ENCODE peak calls at places on chromosomes 5 and 9, in four cellular contexts. One of them, this sample, is unnamed.
A peak's percentile ranks its signal among the peaks of the same experiment; 100 is the strongest.

GRCh38 chr5:164252-164651 is 27.0 kb upstream of the LRRC14B start:
- DNase-seq in K562: peak; percentile 45
- DNase-seq in HepG2: no peak
- DNase-seq in H1: no peak
- DNase-seq in this sample: no peak

GRCh38 chr5:62386824-62387223 is 16.9 kb downstream of the DIMT1 start:
- DNase-seq in K562: no peak
- DNase-seq in HepG2: no peak
- DNase-seq in H1: no peak
- DNase-seq in this sample: no peak

GRCh38 chr5:151492729-151493128 is 45.3 kb downstream of the SLC36A1 start:
- DNase-seq in K562: no peak
- DNase-seq in HepG2: no peak
- DNase-seq in H1: no peak
- DNase-seq in this sample: no peak

GRCh38 chr5:43997647-43998251 is 391.5 kb downstream of the FGF10 start:
- DNase-seq in K562: no peak
- DNase-seq in HepG2: peak; percentile 95
- DNase-seq in H1: no peak
- DNase-seq in this sample: no peak

GRCh38 chr9:127397722-127398647 is 1.0 kb downstream of the SLC2A8 start:
- DNase-seq in K562: peak; percentile 52
- DNase-seq in HepG2: peak; percentile 36
- DNase-seq in H1: no peak
- DNase-seq in this sample: peak; percentile 68

GRCh38 chr9:31519011-31519410 is 865.4 kb upstream of the ACO1 start:
- DNase-seq in K562: no peak
- DNase-seq in HepG2: peak; percentile 5
- DNase-seq in H1: no peak
- DNase-seq in this sample: no peak

GRCh38 chr5:113514263-113514590 is 733 bp downstream of the YTHDC2 start:
- DNase-seq in K562: no peak
- DNase-seq in HepG2: peak; percentile 17
- DNase-seq in H1: no peak
- DNase-seq in this sample: no peak

GRCh38 chr9:98104445-98104881 is 14.6 kb downstream of the TRIM14 start:
- DNase-seq in K562: no peak
- DNase-seq in HepG2: no peak
- DNase-seq in H1: no peak
- DNase-seq in this sample: no peak

GRCh38 chr5:6236858-6237481 is 141.4 kb downstream of the MED10 start:
- DNase-seq in K562: no peak
- DNase-seq in HepG2: no peak
- DNase-seq in H1: no peak
- DNase-seq in this sample: no peak

GRCh38 chr5:132281856-132282614 is 12.2 kb upstream of the SLC22A4 start:
- DNase-seq in K562: no peak
- DNase-seq in HepG2: no peak
- DNase-seq in H1: no peak
- DNase-seq in this sample: no peak

GRCh38 chr5:137734962-137735530 is 843 bp downstream of the KLHL3 start:
- DNase-seq in K562: no peak
- DNase-seq in HepG2: no peak
- DNase-seq in H1: no peak
- DNase-seq in this sample: no peak

GRCh38 chr9:16025627-16026026 is 472.8 kb downstream of the CCDC171 start:
- DNase-seq in K562: no peak
- DNase-seq in HepG2: no peak
- DNase-seq in H1: no peak
- DNase-seq in this sample: no peak

GRCh38 chr5:122846051-122846567 is 696 bp downstream of the SNX24 start:
- DNase-seq in K562: no peak
- DNase-seq in HepG2: peak; percentile 84
- DNase-seq in H1: no peak
- DNase-seq in this sample: no peak

GRCh38 chr5:144100702-144101101 is 69.8 kb downstream of the YIPF5 start:
- DNase-seq in K562: no peak
- DNase-seq in HepG2: no peak
- DNase-seq in H1: no peak
- DNase-seq in this sample: no peak

GRCh38 chr9:108363321-108363720 is 492.5 kb downstream of the ACTL7B start:
- DNase-seq in K562: no peak
- DNase-seq in HepG2: no peak
- DNase-seq in H1: no peak
- DNase-seq in this sample: no peak

GRCh38 chr5:92800360-92800759 is 780.7 kb downstream of the NR2F1-AS1 start:
- DNase-seq in K562: no peak
- DNase-seq in HepG2: no peak
- DNase-seq in H1: no peak
- DNase-seq in this sample: peak; percentile 60

GRCh38 chr5:148780711-148781110 is 45.7 kb upstream of the ADRB2 start:
- DNase-seq in K562: no peak
- DNase-seq in HepG2: no peak
- DNase-seq in H1: no peak
- DNase-seq in this sample: no peak

GRCh38 chr9:13979941-13980318 is 334.0 kb downstream of the NFIB start:
- DNase-seq in K562: no peak
- DNase-seq in HepG2: no peak
- DNase-seq in H1: no peak
- DNase-seq in this sample: no peak

GRCh38 chr5:143564417-143564816 is 160.9 kb upstream of the NR3C1 start:
- DNase-seq in K562: no peak
- DNase-seq in HepG2: no peak
- DNase-seq in H1: no peak
- DNase-seq in this sample: no peak

GRCh38 chr9:69046723-69047122 is 11.2 kb downstream of the FXN start:
- DNase-seq in K562: no peak
- DNase-seq in HepG2: no peak
- DNase-seq in H1: no peak
- DNase-seq in this sample: no peak

GRCh38 chr9:6565312-6565711 is 80.2 kb downstream of the GLDC start:
- DNase-seq in K562: no peak
- DNase-seq in HepG2: no peak
- DNase-seq in H1: no peak
- DNase-seq in this sample: peak; percentile 24

GRCh38 chr9:132645306-132645705 is 24.5 kb downstream of the DDX31 start:
- DNase-seq in K562: no peak
- DNase-seq in HepG2: no peak
- DNase-seq in H1: no peak
- DNase-seq in this sample: no peak

GRCh38 chr5:110179291-110179690 is 489.6 kb downstream of the MAN2A1 start:
- DNase-seq in K562: no peak
- DNase-seq in HepG2: no peak
- DNase-seq in H1: no peak
- DNase-seq in this sample: no peak

GRCh38 chr5:65721775-65722574 is at the start of the genes NLN and SGTB:
- DNase-seq in K562: peak; percentile 94
- DNase-seq in HepG2: peak; percentile 63
- DNase-seq in H1: peak; percentile 46
- DNase-seq in this sample: peak; percentile 88

GRCh38 chr9:109440797-109441287 is 57.3 kb downstream of the PTPN3 start:
- DNase-seq in K562: peak; percentile 78
- DNase-seq in HepG2: peak; percentile 82
- DNase-seq in H1: no peak
- DNase-seq in this sample: peak; percentile 74

GRCh38 chr9:121057821-121058220 is 7.7 kb upstream of the C5 start:
- DNase-seq in K562: no peak
- DNase-seq in HepG2: no peak
- DNase-seq in H1: no peak
- DNase-seq in this sample: peak; percentile 52

GRCh38 chr9:121048618-121049017 is 1.5 kb downstream of the C5 start:
- DNase-seq in K562: no peak
- DNase-seq in HepG2: no peak
- DNase-seq in H1: no peak
- DNase-seq in this sample: no peak

GRCh38 chr9:121050128-121050988 is at the start of gene C5:
- DNase-seq in K562: no peak
- DNase-seq in HepG2: peak; percentile 67
- DNase-seq in H1: no peak
- DNase-seq in this sample: no peak

GRCh38 chr9:121055642-121056143 is 5.6 kb upstream of the C5 start:
- DNase-seq in K562: peak; percentile 38
- DNase-seq in HepG2: peak; percentile 83
- DNase-seq in H1: no peak
- DNase-seq in this sample: no peak

GRCh38 chr9:121053544-121053943 is 3.5 kb upstream of the C5 start:
- DNase-seq in K562: no peak
- DNase-seq in HepG2: peak; percentile 84
- DNase-seq in H1: no peak
- DNase-seq in this sample: no peak
- TF ChIP-seq JUN in K562: no peak
- TF ChIP-seq JUN in HepG2: no peak
- TF ChIP-seq JUN in H1: no peak
- TF ChIP-seq JUN in this sample: no peak

DNA sequence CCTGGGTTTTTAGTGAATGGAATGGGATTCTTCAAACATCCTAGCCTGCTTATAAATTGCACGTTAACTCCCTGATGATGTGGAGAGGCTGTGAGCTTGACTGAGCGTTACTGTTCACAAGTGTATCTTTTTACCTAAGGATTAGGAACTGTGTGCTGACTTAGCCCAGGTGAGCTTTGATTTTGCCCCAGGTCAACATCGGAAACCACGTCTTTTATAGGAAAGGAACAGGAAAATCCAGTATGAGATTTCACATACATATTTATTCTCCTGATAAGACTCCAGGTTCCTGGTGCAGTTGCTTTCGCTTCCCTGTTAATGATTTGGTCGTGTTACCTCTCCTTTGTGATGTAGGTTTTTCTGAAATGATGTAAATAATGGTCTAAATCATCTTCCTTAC is 103.2 kb upstream of the BASP1 start:
- DNase-seq in K562: no peak
- DNase-seq in HepG2: no peak
- DNase-seq in H1: no peak
- DNase-seq in this sample: peak; percentile 45
- H3K27ac ChIP-seq in K562: no peak overlapping the region
- H3K27ac ChIP-seq in HepG2: no peak overlapping the region
- H3K27ac ChIP-seq in H1: no peak overlapping the region
- H3K27ac ChIP-seq in this sample: no peak overlapping the region

DNA sequence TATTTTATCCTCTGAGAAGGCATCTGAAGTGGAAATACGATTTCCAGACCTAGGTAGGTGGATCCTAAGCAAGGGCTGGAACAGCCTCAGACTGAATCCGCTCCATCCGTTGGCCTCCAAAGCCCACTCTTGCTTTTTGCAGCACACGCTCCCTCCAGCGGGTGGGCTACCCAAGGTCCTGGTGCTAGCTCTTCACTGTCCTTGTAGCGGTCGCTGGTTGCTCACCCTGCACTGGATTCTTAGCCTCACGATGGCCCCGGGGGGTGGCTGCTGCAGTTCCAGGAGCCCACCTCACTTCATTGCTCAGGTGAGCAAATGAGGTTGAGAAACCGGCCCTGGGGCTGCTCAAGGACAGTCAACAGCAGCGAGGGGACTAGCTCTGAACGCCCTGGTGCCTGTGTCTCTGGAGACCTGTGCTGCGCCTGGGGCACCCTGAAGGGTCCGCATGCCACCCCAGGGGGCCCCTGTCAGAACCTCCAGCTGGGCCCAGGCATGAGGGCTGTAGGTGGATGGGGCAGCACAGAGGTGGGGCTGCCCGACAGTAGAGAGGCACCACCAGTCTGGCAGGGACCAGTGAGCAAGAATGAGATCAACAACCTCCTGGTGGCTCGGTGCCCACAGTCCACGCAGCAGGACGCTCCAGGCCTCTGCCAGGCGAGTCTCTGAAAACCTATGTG is 4.3 kb downstream of the MGAT4B start:
- DNase-seq in K562: no peak
- DNase-seq in HepG2: no peak
- DNase-seq in H1: no peak
- DNase-seq in this sample: no peak
- H4K20me1 ChIP-seq in K562: no peaks in the 10 kb centered on the region
- H4K20me1 ChIP-seq in HepG2: peaks cover 20% of the 10 kb centered on the region
- H4K20me1 ChIP-seq in H1: peaks cover 8% of the 10 kb centered on the region
- H4K20me1 ChIP-seq in this sample: no peaks in the 10 kb centered on the region

GRCh38 chr5:135185461-135186075 is 151.5 kb upstream of the PITX1 start:
- DNase-seq in K562: no peak
- DNase-seq in HepG2: no peak
- DNase-seq in H1: no peak
- DNase-seq in this sample: no peak
- TF ChIP-seq JUN in K562: no peak
- TF ChIP-seq JUN in HepG2: no peak
- TF ChIP-seq JUN in H1: no peak
- TF ChIP-seq JUN in this sample: no peak

GRCh38 chr9:135927195-135928013 is 20.1 kb upstream of the CAMSAP1 start:
- DNase-seq in K562: no peak
- DNase-seq in HepG2: no peak
- DNase-seq in H1: no peak
- DNase-seq in this sample: no peak

GRCh38 chr9:135925496-135926133 is 18.3 kb upstream of the CAMSAP1 start:
- DNase-seq in K562: no peak
- DNase-seq in HepG2: no peak
- DNase-seq in H1: no peak
- DNase-seq in this sample: no peak

GRCh38 chr9:135924628-135925338 is 17.4 kb upstream of the CAMSAP1 start:
- DNase-seq in K562: no peak
- DNase-seq in HepG2: peak; percentile 30
- DNase-seq in H1: peak; percentile 33
- DNase-seq in this sample: no peak

GRCh38 chr9:135928074-135928730 is 20.9 kb upstream of the CAMSAP1 start:
- DNase-seq in K562: no peak
- DNase-seq in HepG2: no peak
- DNase-seq in H1: no peak
- DNase-seq in this sample: no peak

DNA sequence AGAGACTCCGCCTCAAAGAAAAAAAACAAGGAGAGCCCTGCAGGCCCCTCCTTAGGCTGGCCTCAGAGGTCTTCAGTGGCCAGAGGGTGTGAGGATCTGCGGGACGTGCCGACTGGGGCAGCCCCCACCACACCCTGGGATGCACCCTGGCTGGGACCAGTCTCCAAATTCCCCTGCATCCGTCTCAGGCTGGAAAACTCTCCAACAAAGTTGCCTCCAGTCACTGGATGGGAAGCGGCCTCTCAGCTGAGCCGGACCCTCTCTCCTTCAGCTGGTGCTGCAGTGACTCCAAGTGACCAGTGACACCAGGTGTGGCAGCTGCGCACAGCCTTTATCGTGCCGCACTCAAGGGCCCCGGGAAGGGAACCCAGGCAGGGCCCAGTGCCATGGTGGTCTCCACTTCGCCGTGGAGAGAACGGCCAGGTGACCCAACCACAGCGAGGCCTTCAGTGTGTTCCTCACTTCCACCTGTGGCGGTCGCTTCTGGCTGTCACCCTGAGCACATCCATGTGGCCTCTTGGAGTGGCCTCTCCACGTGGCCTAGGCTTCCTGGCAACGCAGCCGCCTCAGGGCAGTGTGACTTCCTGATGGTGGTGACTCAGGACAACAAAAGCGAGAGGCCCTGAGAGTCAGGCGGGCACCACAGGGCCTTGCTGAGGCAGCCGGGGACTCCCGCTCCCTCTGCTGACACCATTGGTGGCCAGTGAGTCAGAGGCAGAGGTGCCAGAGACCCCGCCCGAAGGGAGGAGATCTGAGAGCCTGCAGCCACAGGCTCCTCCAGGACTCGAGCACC is 19.3 kb upstream of the CAMSAP1 start:
- DNase-seq in K562: no peak
- DNase-seq in HepG2: no peak
- DNase-seq in H1: no peak
- DNase-seq in this sample: peak; percentile 51
- H3K27ac ChIP-seq in K562: no peak overlapping the region
- H3K27ac ChIP-seq in HepG2: no peak overlapping the region
- H3K27ac ChIP-seq in H1: no peak overlapping the region
- H3K27ac ChIP-seq in this sample: peak overlapping the region; percentile 15

GRCh38 chr9:99811172-99811571 is 10.5 kb upstream of the NR4A3 start:
- DNase-seq in K562: no peak
- DNase-seq in HepG2: no peak
- DNase-seq in H1: no peak
- DNase-seq in this sample: no peak
- H4K20me1 ChIP-seq in K562: no peaks in the 10 kb centered on the region
- H4K20me1 ChIP-seq in HepG2: no peaks in the 10 kb centered on the region
- H4K20me1 ChIP-seq in H1: no peaks in the 10 kb centered on the region
- H4K20me1 ChIP-seq in this sample: no peaks in the 10 kb centered on the region

This sample was measured in endothelial cell of umbilical vein.